ENCODE peak calls at places on chromosomes 16 and 17, in seven cellular contexts. N is ascending aorta, A is AG04450, P is right atrium auricular region, T is esophagus muscularis mucosa, H is fibroblast of pulmonary artery, U is epithelial cell of esophagus. C is an unnamed sample.

GRCh38 chr17:31677681-31678080 is 181.4 kb downstream of the COPRS start:
- DNase-seq in A (no peak), T (no peak), N (peak), H (no peak), U (no peak), P (no peak), C (no peak)

GRCh38 chr17:70375406-70375805 is 206.1 kb downstream of the KCNJ2 start:
- DNase-seq in P (no peak), A (no peak), T (no peak), U (no peak), H (no peak), N (no peak), C (no peak)

GRCh38 chr17:36720131-36720530 is 118.7 kb downstream of the MRM1 start:
- DNase-seq in H (no peak), T (no peak), A (no peak), U (no peak), N (no peak), P (no peak), C (no peak)

GRCh38 chr16:22092143-22092933 is at the start of gene VWA3A:
- DNase-seq in P (no peak), N (no peak), A (peak), T (peak), H (peak), U (peak), C (peak)

GRCh38 chr17:79075433-79075805 is 795 bp downstream of the ENGASE start:
- DNase-seq in T (no peak), P (no peak), U (peak), A (no peak), H (no peak), N (no peak), C (no peak)

GRCh38 chr16:81466351-81466960 is 21.8 kb downstream of the CMIP start:
- DNase-seq in U (peak), A (no peak), P (no peak), H (no peak), N (no peak), T (no peak), C (no peak)

GRCh38 chr17:28466521-28467048 is 6.9 kb upstream of the SLC13A2 start:
- DNase-seq in N (no peak), T (no peak), P (no peak), H (no peak), U (no peak), A (no peak), C (no peak)

GRCh38 chr16:29977063-29977462 is 3.4 kb downstream of the TAOK2 start:
- DNase-seq in T (no peak), P (no peak), A (no peak), N (no peak), H (no peak), U (no peak), C (no peak)

GRCh38 chr16:11196286-11196828 is 59.6 kb downstream of the SOCS1 start:
- DNase-seq in U (no peak), A (no peak), T (no peak), H (no peak), N (no peak), P (no peak), C (no peak)

GRCh38 chr16:78788276-78788675 is 688.8 kb downstream of the WWOX start:
- DNase-seq in A (no peak), H (no peak), U (no peak), N (no peak), T (no peak), P (no peak), C (no peak)

GRCh38 chr16:27326738-27327585 is 13.2 kb downstream of the IL4R start:
- DNase-seq in N (peak), T (peak), U (peak), H (peak), A (peak), P (peak), C (no peak)
- H3K4me3 ChIP-seq in N (no peak), T (no peak), U (no peak), H (no peak), A (no peak), P (no peak), C (no peak)

GRCh38 chr16:5633845-5634440 is 536.3 kb upstream of the EEF2KMT start:
- DNase-seq in T (no peak), H (peak), N (no peak), A (no peak), P (no peak), U (peak), C (peak)
- TF ChIP-seq CTCF in T (no peak), H (peak), N (no peak), A (peak), P (no peak), U (peak), C (peak)

GRCh38 chr16:75181630-75182029 is 25.3 kb downstream of the CTRB2 start:
- DNase-seq in N (no peak), T (no peak), H (no peak), U (no peak), P (no peak), A (no peak), C (no peak)
- H3K4me3 ChIP-seq in N (no peak), T (no peak), H (no peak), U (no peak), P (no peak), A (no peak), C (no peak)

GRCh38 chr16:89700100-89700648 is 1.3 kb downstream of the SPATA2L start:
- DNase-seq in T (peak), N (peak), P (peak), H (peak), U (peak), A (peak), C (peak)

GRCh38 chr16:89700649-89701424 is 668 bp downstream of the SPATA2L start:
- DNase-seq in T (no peak), N (no peak), U (peak), A (no peak), P (no peak), H (peak), C (no peak)

GRCh38 chr16:89704281-89704680 is 2.8 kb upstream of the SPATA2L start:
- DNase-seq in N (no peak), U (no peak), H (no peak), P (no peak), A (no peak), T (no peak), C (no peak)

GRCh38 chr16:89705006-89705405 is 3.5 kb upstream of the SPATA2L start:
- DNase-seq in N (no peak), T (no peak), P (no peak), H (no peak), A (no peak), U (no peak), C (no peak)

DNA sequence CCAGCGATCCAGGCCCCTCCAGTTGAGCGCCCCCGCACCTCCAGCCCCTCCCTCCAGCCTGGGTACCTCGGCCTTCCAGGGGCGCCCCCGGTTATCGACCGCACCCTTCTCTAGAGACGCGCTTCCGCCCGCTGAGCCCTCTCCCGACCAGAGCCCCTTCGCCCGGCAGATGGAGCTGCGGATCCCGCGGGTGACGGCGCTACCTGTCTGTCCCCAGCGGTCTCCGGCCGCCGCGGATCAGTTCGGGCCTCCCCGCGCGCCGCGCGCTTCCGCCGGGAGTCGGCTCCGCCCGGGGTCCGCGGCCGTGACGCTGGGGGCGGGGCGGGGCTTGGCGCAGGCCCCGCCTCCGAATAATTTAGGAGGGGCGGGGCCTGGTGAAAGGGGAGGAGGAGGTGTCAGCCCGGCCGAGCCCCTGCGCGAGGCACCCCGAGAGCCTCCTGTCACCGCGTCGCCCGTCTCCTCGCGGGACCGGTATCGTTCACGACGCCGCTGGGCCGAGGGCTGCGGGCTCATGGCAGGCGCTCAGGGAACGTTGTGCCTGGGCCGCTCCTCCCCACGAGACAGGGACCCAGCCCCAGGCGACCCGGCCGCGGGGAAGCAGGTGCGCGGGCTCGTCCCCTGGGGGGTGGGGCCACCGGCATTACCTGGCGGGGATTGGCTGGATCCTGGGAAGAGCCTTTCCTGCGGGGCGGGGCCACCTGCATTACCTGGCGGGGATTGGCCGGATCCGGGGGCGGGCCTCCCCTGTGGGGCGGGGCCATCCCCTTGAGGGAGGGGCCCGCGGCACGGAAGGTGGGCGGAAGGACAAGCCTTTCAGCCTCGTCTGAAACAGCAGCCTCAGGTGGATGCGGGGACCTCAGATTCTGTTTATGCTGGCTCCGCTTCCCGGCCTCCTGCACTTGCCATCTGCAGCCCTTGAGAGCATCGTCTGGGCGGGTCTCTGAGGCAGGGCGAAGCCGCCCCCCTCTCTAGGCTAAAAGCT is at the start of gene SPATA2L:
- DNase-seq in P (peak), T (peak), U (peak), H (peak), A (no peak), N (peak), C (peak)
- TF ChIP-seq CTCF in P (no peak), T (peak), U (no peak), H (no peak), A (no peak), N (no peak), C (peak)

DNA sequence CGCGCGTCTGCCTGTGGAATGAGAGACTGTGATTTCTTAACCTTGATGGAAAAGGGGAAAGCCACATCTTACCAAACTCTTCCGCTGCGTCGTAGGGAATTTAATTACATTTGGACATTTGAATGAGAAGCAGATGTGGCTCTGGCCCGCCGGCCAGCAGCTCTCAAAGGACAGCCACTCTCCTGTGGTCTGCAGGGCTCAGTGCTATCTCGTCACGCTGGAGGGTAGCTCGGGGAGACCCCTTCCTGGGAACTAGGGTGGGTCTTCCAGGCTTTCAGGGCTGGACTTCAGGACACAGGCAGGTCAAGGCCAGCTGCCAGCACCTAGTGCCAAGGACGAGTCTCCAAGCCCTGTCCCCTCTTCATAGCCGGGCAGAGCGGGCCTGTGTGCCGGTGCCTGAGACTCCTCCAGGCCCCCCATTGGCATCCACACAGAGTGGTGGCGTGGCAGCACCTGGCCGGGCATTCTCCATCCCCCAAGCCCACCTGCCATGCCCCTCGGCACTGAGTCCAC is 15.9 kb upstream of the TBX2 start:
- DNase-seq in T (no peak), H (no peak), N (no peak), P (no peak), U (no peak), A (no peak), C (no peak)
- H3K4me3 ChIP-seq in T (no peak), H (no peak), N (no peak), P (no peak), U (no peak), A (no peak), C (no peak)

GRCh38 chr16:67608367-67608766 is 36.6 kb upstream of the CARMIL2 start:
- DNase-seq in P (no peak), H (no peak), N (no peak), T (no peak), U (no peak), A (no peak), C (no peak)

DNA sequence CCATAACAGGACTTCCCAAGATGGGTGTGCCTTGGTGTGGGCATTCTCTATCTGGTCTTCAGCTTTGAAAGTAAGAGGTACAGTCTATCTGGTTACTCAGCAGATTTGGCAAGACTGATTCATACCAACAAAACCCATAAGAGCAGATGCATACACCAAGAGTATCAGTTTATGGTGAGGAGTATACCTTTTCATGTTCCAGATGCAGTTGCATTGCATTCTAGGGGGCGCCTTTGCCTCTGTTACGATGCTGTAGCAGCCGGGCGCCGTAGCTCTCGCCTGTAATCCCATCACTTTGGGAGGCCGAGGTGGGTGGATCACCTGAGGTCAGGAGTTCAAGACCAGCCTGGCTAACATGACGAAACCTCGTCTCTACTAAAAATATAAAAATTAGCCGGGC is 31.1 kb upstream of the CARMIL2 start:
- DNase-seq in P (no peak), A (no peak), T (no peak), N (no peak), U (peak), H (no peak), C (no peak)
- TF ChIP-seq CTCF in P (no peak), A (no peak), T (no peak), N (no peak), U (no peak), H (peak), C (no peak)

GRCh38 chr17:57953703-57954420 is 1.4 kb downstream of the CUEDC1 start:
- DNase-seq in P (no peak), N (no peak), A (no peak), T (no peak), U (no peak), H (no peak), C (no peak)
- H3K4me3 ChIP-seq in P (peak), N (peak), A (peak), T (peak), U (peak), H (peak), C (no peak)